ENCODE peak calls at places on chromosome 11, in seven cellular contexts. P is PC-3, Y is HCT116, I is MM.1S, V is GM23338, Q is neural progenitor cell, A is GM23248. L is an unnamed sample.
A peak's percentile ranks its signal among the peaks of the same experiment; 100 is the strongest.

GRCh38 chr11:111310088-111310487 is 11.7 kb downstream of the POU2AF3 start:
- DNase-seq in A (no peak), I (no peak), Q (no peak), V (no peak), Y (no peak), P (peak; percentile 44), L (no peak)

GRCh38 chr11:1052133-1053011 is 15.9 kb upstream of the MUC6 start:
- DNase-seq in I (no peak), Q (no peak), P (no peak), A (no peak), Y (no peak), V (no peak), L (no peak)

GRCh38 chr11:110471315-110471714 is 41.6 kb downstream of the FDX1 start:
- DNase-seq in Y (no peak), Q (no peak), V (no peak), A (peak; percentile 71), I (no peak), P (no peak), L (no peak)

GRCh38 chr11:113504071-113504470 is 28.9 kb upstream of the DRD2 start:
- DNase-seq in V (no peak), Y (no peak), P (no peak), I (no peak), A (no peak), Q (no peak), L (no peak)

GRCh38 chr11:721913-722811 is 16.1 kb downstream of the EPS8L2 start:
- DNase-seq in I (peak; percentile 80), Y (no peak), V (peak; percentile 53), P (no peak), A (no peak), Q (no peak), L (peak; percentile 24)

GRCh38 chr11:91220476-91221202 is 997.8 kb upstream of the CHORDC1 start:
- DNase-seq in P (peak; percentile 72), I (no peak), V (no peak), A (peak; percentile 2), Y (no peak), Q (no peak), L (peak; percentile 24)

GRCh38 chr11:116610190-116610589 is 162.6 kb downstream of the BUD13 start:
- DNase-seq in Q (no peak), P (no peak), Y (no peak), A (no peak), I (no peak), V (no peak), L (no peak)

GRCh38 chr11:127789887-127790286 is 789.3 kb upstream of the KIRREL3 start:
- DNase-seq in I (peak; percentile 44), V (peak; percentile 77), P (peak; percentile 33), Y (no peak), Q (peak; percentile 54), A (peak; percentile 6), L (peak; percentile 25)

GRCh38 chr11:117641008-117641915 is 155.8 kb downstream of the DSCAML1 start:
- DNase-seq in A (no peak), V (no peak), Y (no peak), Q (no peak), I (no peak), P (no peak), L (no peak)

GRCh38 chr11:134476435-134477021 is 64.5 kb upstream of the B3GAT1 start:
- DNase-seq in P (peak; percentile 31), Y (no peak), A (peak; percentile 5), Q (peak; percentile 87), I (no peak), V (peak; percentile 88), L (peak; percentile 62)

GRCh38 chr11:112805658-112806057 is 155.6 kb upstream of the NCAM1 start:
- DNase-seq in I (no peak), P (no peak), Y (no peak), V (no peak), A (no peak), Q (no peak), L (no peak)

GRCh38 chr11:86230921-86231320 is 13.6 kb upstream of the EED start:
- DNase-seq in Q (no peak), V (no peak), A (peak; percentile 79), P (peak; percentile 51), Y (no peak), I (no peak), L (no peak)

GRCh38 chr11:126337472-126338241 is 17.8 kb upstream of the ST3GAL4 start:
- DNase-seq in Y (no peak), V (no peak), Q (no peak), I (no peak), P (no peak), A (no peak), L (no peak)

GRCh38 chr11:95764267-95764898 is 25.2 kb downstream of the FAM76B start:
- DNase-seq in Q (peak; percentile 69), I (peak; percentile 72), P (peak; percentile 76), Y (peak; percentile 27), A (peak; percentile 84), V (peak; percentile 77), L (peak; percentile 74)

GRCh38 chr11:102853055-102853454 is 9.6 kb upstream of the MMP3 start:
- DNase-seq in A (no peak), I (no peak), V (no peak), Q (no peak), Y (no peak), P (no peak), L (no peak)

GRCh38 chr11:46450846-46451470 is 59.4 kb upstream of the CHRM4 start:
- DNase-seq in P (no peak), I (no peak), A (no peak), Y (no peak), Q (no peak), V (no peak), L (no peak)

GRCh38 chr11:60937144-60937527 is 12.9 kb downstream of the TMEM132A start:
- DNase-seq in V (no peak), A (no peak), Q (no peak), P (no peak), Y (no peak), I (no peak), L (no peak)

GRCh38 chr11:128195057-128195751 is 392.2 kb downstream of the ETS1 start:
- DNase-seq in A (no peak), Q (no peak), P (no peak), I (no peak), V (no peak), Y (no peak), L (no peak)

GRCh38 chr11:94647926-94648325 is 80.8 kb downstream of the PIWIL4 start:
- DNase-seq in A (no peak), Q (peak; percentile 13), I (no peak), Y (no peak), P (no peak), V (no peak), L (no peak)

GRCh38 chr11:70506658-70506970 is 108.3 kb downstream of the CTTN start:
- DNase-seq in Q (no peak), Y (no peak), I (no peak), V (no peak), P (no peak), A (no peak), L (no peak)

GRCh38 chr11:59173080-59173963 is 1.4 kb downstream of the DTX4 start:
- DNase-seq in I (no peak), A (peak; percentile 49), Y (no peak), P (no peak), V (peak; percentile 81), Q (peak; percentile 90), L (peak; percentile 73)
- TF ChIP-seq EZH2 in I (no peak), A (peak; percentile 84), Y (no peak), P (no peak), V (no peak), Q (no peak), L (no peak)

DNA sequence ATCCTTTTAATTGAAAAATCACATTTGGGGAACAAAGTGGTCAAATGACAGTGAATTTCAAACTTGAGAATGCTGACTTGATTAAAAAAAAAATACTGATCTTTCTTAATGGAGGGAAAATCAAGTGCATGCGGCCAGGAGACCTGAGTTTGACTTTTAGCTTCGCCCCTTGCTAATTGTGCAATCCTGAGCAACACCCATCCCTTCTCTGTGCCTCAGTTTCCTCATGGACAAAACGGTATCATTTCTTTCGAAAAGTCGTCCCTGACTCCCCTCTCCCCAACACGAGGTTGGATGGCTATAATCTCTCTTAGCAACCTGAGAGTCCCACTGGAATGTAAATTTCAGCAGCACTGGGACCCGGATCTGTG is 959 bp upstream of the FJX1 start:
- DNase-seq in P (no peak), A (no peak), Y (no peak), V (no peak), Q (no peak), I (no peak), L (no peak)
- H3K4me3 ChIP-seq in P (peak overlapping the region; percentile 88), A (peak overlapping the region; percentile 72), Y (no peak overlapping the region), V (peak overlapping the region; percentile 65), Q (peak overlapping the region; percentile 73), I (no peak overlapping the region), L (no peak overlapping the region)

GRCh38 chr11:10139081-10139480 is 154.9 kb downstream of the SBF2 start:
- DNase-seq in A (no peak), I (no peak), P (no peak), V (no peak), Q (no peak), Y (no peak), L (no peak)

GRCh38 chr11:10134975-10135481 is 159.0 kb downstream of the SBF2 start:
- DNase-seq in P (no peak), A (no peak), Y (no peak), Q (no peak), I (no peak), V (no peak), L (no peak)

GRCh38 chr11:10144954-10145353 is 149.1 kb downstream of the SBF2 start:
- DNase-seq in I (no peak), Q (no peak), Y (no peak), P (no peak), V (no peak), A (no peak), L (no peak)

DNA sequence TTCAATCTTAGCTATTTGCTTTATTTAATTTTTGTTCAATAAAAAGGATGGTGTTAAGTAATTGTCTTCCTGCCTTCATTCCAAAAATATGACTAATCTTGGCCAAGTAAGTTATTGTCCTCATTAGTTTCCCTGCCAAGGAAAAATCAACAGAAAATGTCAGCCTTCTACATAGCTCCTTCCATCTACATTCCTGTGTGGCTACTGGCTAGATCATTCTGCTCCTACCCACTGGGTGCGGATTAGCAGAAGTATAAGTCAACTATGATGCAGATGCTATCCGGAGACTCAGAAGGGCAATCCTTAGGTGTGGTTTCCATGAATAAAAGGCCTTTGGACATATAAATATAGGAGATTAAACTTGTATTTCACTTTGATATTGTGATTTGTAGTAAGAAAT is 154.4 kb downstream of the SBF2 start:
- DNase-seq in V (no peak), A (peak; percentile 87), Q (no peak), P (peak; percentile 69), Y (no peak), I (no peak), L (peak; percentile 6)
- TF ChIP-seq EZH2phosphoT487 in V (no peak), A (no peak), Q (no peak), P (no peak), Y (no peak), I (no peak), L (no peak)

GRCh38 chr11:27701262-27702105 is 1.2 kb upstream of the BDNF start:
- DNase-seq in Y (no peak), P (peak; percentile 52), A (peak; percentile 86), V (peak; percentile 20), I (peak; percentile 41), Q (peak; percentile 55), L (peak; percentile 59)

GRCh38 chr11:27699242-27699925 is 871 bp downstream of the BDNF start:
- DNase-seq in Q (peak; percentile 67), A (peak; percentile 61), V (peak; percentile 72), Y (no peak), I (no peak), P (peak; percentile 50), L (peak; percentile 38)

GRCh38 chr11:27700351-27701261 is at the start of gene BDNF:
- DNase-seq in Y (no peak), I (peak; percentile 33), Q (peak; percentile 72), A (peak; percentile 71), P (peak; percentile 53), V (peak; percentile 72), L (peak; percentile 43)

GRCh38 chr11:27698872-27699241 is 1.4 kb downstream of the BDNF start:
- DNase-seq in P (peak; percentile 88), Q (peak; percentile 95), A (peak; percentile 92), V (peak; percentile 97), Y (peak; percentile 82), I (peak; percentile 70), L (peak; percentile 94)

GRCh38 chr11:27699926-27700350 is 317 bp downstream of the BDNF start:
- DNase-seq in I (no peak), Y (no peak), P (no peak), V (peak; percentile 47), A (peak; percentile 44), Q (no peak), L (no peak)
- TF ChIP-seq EZH2 in I (no peak), Y (no peak), P (no peak), V (no peak), A (no peak), Q (peak; percentile 10), L (no peak)